ENCODE peak calls at places on chromosomes 1 and 21, in six cellular contexts. F is transverse colon, Q is stomach, J is iPS-NIHi11, Y is HuH-7.5, M is pons. O is an unnamed sample.

GRCh38 chr1:247407180-247407616 is 8.8 kb upstream of the NLRP3 start:
- DNase-seq in F (peak), J (no peak), Y (no peak), Q (peak), M (peak), O (peak)

GRCh38 chr21:46667735-46668380 is 32.4 kb downstream of the PRMT2 start:
- DNase-seq in J (peak), M (no peak), Y (no peak), Q (no peak), F (no peak), O (no peak)

GRCh38 chr1:54275349-54275748 is 75.4 kb downstream of the MRPL37 start:
- DNase-seq in Y (no peak), Q (peak), F (peak), J (no peak), M (no peak), O (no peak)

GRCh38 chr1:4761324-4761723 is 106.9 kb downstream of the AJAP1 start:
- DNase-seq in Y (no peak), Q (no peak), J (no peak), M (peak), F (no peak), O (no peak)

GRCh38 chr1:39955547-39956539 is 898 bp downstream of the MFSD2A start:
- DNase-seq in M (no peak), Q (peak), J (peak), F (peak), Y (no peak), O (peak)

GRCh38 chr1:70008658-70009057 is 196.7 kb downstream of the LRRC40 start:
- DNase-seq in J (no peak), Y (no peak), M (no peak), Q (no peak), F (no peak), O (no peak)

GRCh38 chr1:39110325-39110851 is 84.2 kb downstream of the NDUFS5 start:
- DNase-seq in J (no peak), M (peak), Q (no peak), F (no peak), Y (no peak), O (no peak)

GRCh38 chr1:224377676-224378006 is 21.0 kb downstream of the CNIH4 start:
- DNase-seq in M (no peak), F (no peak), J (no peak), Y (no peak), Q (no peak), O (no peak)

GRCh38 chr1:153616885-153617428 is 832 bp upstream of the S100A14 start:
- DNase-seq in Y (no peak), Q (no peak), F (no peak), J (no peak), M (no peak), O (no peak)

GRCh38 chr1:48203287-48203900 is 19.1 kb upstream of the SLC5A9 start:
- DNase-seq in Q (no peak), Y (peak), J (peak), F (no peak), M (peak), O (no peak)

GRCh38 chr1:27601771-27602509 is 2.0 kb downstream of the AHDC1 start:
- DNase-seq in M (peak), Q (peak), Y (no peak), J (no peak), F (peak), O (peak)

GRCh38 chr1:219347843-219348475 is 174.3 kb downstream of the LYPLAL1 start:
- DNase-seq in Y (no peak), M (no peak), Q (peak), F (no peak), J (peak), O (no peak)

GRCh38 chr21:45680215-45680614 is 36.7 kb downstream of the PCBP3 start:
- DNase-seq in F (no peak), J (no peak), Y (no peak), M (no peak), Q (no peak), O (no peak)